ENCODE peak calls at places on chromosome 7, in six cellular contexts. E is omental fat pad; L is activated CD8-positive, alpha-beta memory T cell treated with anti-CD3 and anti-CD28 coated beads, Interleukin-2, amount 50 U/mL, for 48 hours; T is RPMI8226; K is ascending aorta; Z is NCI-H510A treated with DMSO at 0.1 percent for 48 hours. M is an unnamed sample.

GRCh38 chr7:106056513-106057203 is 55.5 kb downstream of the SYPL1 start:
- DNase-seq in E (no peak), L (peak), T (peak), K (no peak), Z (peak), M (peak)

GRCh38 chr7:150996289-150997074 is 5.7 kb downstream of the NOS3 start:
- DNase-seq in E (no peak), L (no peak), T (peak), K (no peak), Z (no peak), M (no peak)

GRCh38 chr7:140053812-140054539 is 8.8 kb downstream of the PARP12 start:
- DNase-seq in E (no peak), L (no peak), T (no peak), K (no peak), Z (no peak), M (peak)

GRCh38 chr7:123865517-123866117 is 20.6 kb downstream of the HYAL4 start:
- DNase-seq in E (no peak), L (no peak), T (peak), K (no peak), Z (peak), M (peak)

GRCh38 chr7:135710417-135711138 is 17.4 kb downstream of the SLC13A4 start:
- DNase-seq in E (no peak), L (peak), T (peak), K (no peak), Z (no peak), M (peak)

GRCh38 chr7:85508642-85509429 is 322.0 kb upstream of the SEMA3D start:
- DNase-seq in E (no peak), L (no peak), T (no peak), K (no peak), Z (no peak), M (no peak)

GRCh38 chr7:151607464-151607867 is 87.8 kb upstream of the RHEB start:
- DNase-seq in E (no peak), L (no peak), T (no peak), K (no peak), Z (no peak), M (no peak)

GRCh38 chr7:1176891-1177373 is 16.9 kb upstream of the ZFAND2A start:
- DNase-seq in E (peak), L (peak), T (peak), K (no peak), Z (no peak), M (peak)

GRCh38 chr7:108434030-108434429 is 22.2 kb downstream of the NRCAM start:
- DNase-seq in E (no peak), L (no peak), T (no peak), K (no peak), Z (no peak), M (no peak)

GRCh38 chr7:102424129-102424551 is 9.2 kb upstream of the ORAI2 start:
- DNase-seq in E (no peak), L (no peak), T (peak), K (no peak), Z (no peak), M (no peak)

GRCh38 chr7:46619723-46620310 is 698.7 kb upstream of the IGFBP3 start:
- DNase-seq in E (no peak), L (no peak), T (no peak), K (no peak), Z (no peak), M (no peak)

GRCh38 chr7:66664590-66665293 is 36.1 kb downstream of the KCTD7 start:
- DNase-seq in E (no peak), L (no peak), T (no peak), K (no peak), Z (no peak), M (no peak)

GRCh38 chr7:110590415-110590814 is 500.5 kb upstream of the LRRN3 start:
- DNase-seq in E (no peak), L (no peak), T (no peak), K (no peak), Z (no peak), M (no peak)

GRCh38 chr7:91869661-91870060 is 10.8 kb downstream of the MTERF1 start:
- DNase-seq in E (no peak), L (no peak), T (no peak), K (no peak), Z (no peak), M (no peak)

GRCh38 chr7:82204694-82205093 is 238.9 kb downstream of the CACNA2D1 start:
- DNase-seq in E (no peak), L (no peak), T (no peak), K (no peak), Z (no peak), M (no peak)

GRCh38 chr7:17844514-17845196 is 95.6 kb downstream of the SNX13 start:
- DNase-seq in E (no peak), L (no peak), T (no peak), K (no peak), Z (no peak), M (no peak)

GRCh38 chr7:11835260-11835659 is 3.3 kb upstream of the THSD7A start:
- DNase-seq in E (no peak), L (no peak), T (no peak), K (no peak), Z (peak), M (no peak)

GRCh38 chr7:133854739-133855138 is 272.4 kb upstream of the LRGUK start:
- DNase-seq in E (no peak), L (no peak), T (peak), K (no peak), Z (peak), M (peak)

GRCh38 chr7:106430103-106430502 is 145.3 kb upstream of the NAMPT start:
- DNase-seq in E (no peak), L (no peak), T (no peak), K (no peak), Z (peak), M (no peak)

GRCh38 chr7:114988755-114989154 is 66.9 kb downstream of the MDFIC start:
- DNase-seq in E (peak), L (no peak), T (no peak), K (no peak), Z (no peak), M (no peak)

GRCh38 chr7:99422625-99423024 is 13.9 kb downstream of the BUD31 start:
- DNase-seq in E (no peak), L (no peak), T (no peak), K (no peak), Z (peak), M (no peak)

GRCh38 chr7:127768241-127768640 is 116.2 kb downstream of the SND1 start:
- DNase-seq in E (no peak), L (no peak), T (no peak), K (no peak), Z (no peak), M (no peak)

GRCh38 chr7:101163281-101164070 is 1.9 kb downstream of the VGF start:
- DNase-seq in E (no peak), L (no peak), T (peak), K (no peak), Z (peak), M (no peak)

GRCh38 chr7:78850093-78850740 is 603.2 kb downstream of the MAGI2 start:
- DNase-seq in E (no peak), L (no peak), T (no peak), K (no peak), Z (no peak), M (no peak)

GRCh38 chr7:101516849-101517248 is 112.2 kb downstream of the MYL10 start:
- DNase-seq in E (no peak), L (no peak), T (no peak), K (no peak), Z (no peak), M (no peak)

GRCh38 chr7:155227788-155228458 is 69.8 kb upstream of the INSIG1 start:
- DNase-seq in E (no peak), L (no peak), T (no peak), K (no peak), Z (no peak), M (no peak)

GRCh38 chr7:51543801-51544553 is 227.4 kb upstream of the COBL start:
- DNase-seq in E (no peak), L (no peak), T (no peak), K (no peak), Z (peak), M (no peak)

GRCh38 chr7:93923946-93924345 is 2.4 kb downstream of the GNG11 start:
- DNase-seq in E (no peak), L (no peak), T (no peak), K (no peak), Z (no peak), M (no peak)

GRCh38 chr7:1654111-1654510 is 16.0 kb upstream of the ELFN1 start:
- DNase-seq in E (no peak), L (no peak), T (no peak), K (no peak), Z (no peak), M (no peak)

GRCh38 chr7:112537822-112538221 is 57.0 kb downstream of the LSMEM1 start:
- DNase-seq in E (no peak), L (no peak), T (peak), K (no peak), Z (no peak), M (no peak)

GRCh38 chr7:130227883-130228575 is 20.4 kb downstream of the SSMEM1 start:
- DNase-seq in E (no peak), L (no peak), T (no peak), K (no peak), Z (no peak), M (no peak)

GRCh38 chr7:155785536-155785935 is 26.7 kb downstream of the SHH start:
- DNase-seq in E (no peak), L (no peak), T (no peak), K (no peak), Z (no peak), M (no peak)